ENCODE peak calls at places on chromosomes 12 and 14, in four cellular contexts. D, P, R and U are unnamed samples.

GRCh38 chr12:3520168-3520567 is 29.2 kb downstream of the PRMT8 start:
- DNase-seq in D (no peak), P (no peak), R (no peak), U (no peak)

GRCh38 chr12:31407562-31407961 is 81.6 kb upstream of the SINHCAF start:
- DNase-seq in D (no peak), P (no peak), R (peak), U (no peak)

GRCh38 chr14:85391892-85392291 is 138.1 kb upstream of the FLRT2 start:
- DNase-seq in D (no peak), P (no peak), R (no peak), U (no peak)

GRCh38 chr14:94906991-94907587 is 137.2 kb upstream of the GSC start:
- DNase-seq in D (no peak), P (no peak), R (peak), U (no peak)

GRCh38 chr12:107405436-107405835 is 280.2 kb upstream of the PWP1 start:
- DNase-seq in D (no peak), P (no peak), R (no peak), U (no peak)

GRCh38 chr14:94907626-94908261 is 137.8 kb upstream of the GSC start:
- DNase-seq in D (no peak), P (no peak), R (peak), U (no peak)

GRCh38 chr12:124047045-124047566 is 74.1 kb downstream of the ZNF664 start:
- DNase-seq in D (no peak), P (no peak), R (no peak), U (no peak)

GRCh38 chr12:50564948-50565297 is 60.1 kb downstream of the DIP2B start:
- DNase-seq in D (no peak), P (no peak), R (no peak), U (no peak)

GRCh38 chr12:76085159-76085868 is 829 bp upstream of the NAP1L1 start:
- DNase-seq in D (no peak), P (peak), R (no peak), U (no peak)

GRCh38 chr14:100824156-100824555 is 1.8 kb upstream of the MEG3 start:
- DNase-seq in D (no peak), P (no peak), R (no peak), U (no peak)

GRCh38 chr14:101109347-101109638 is 205.8 kb upstream of the RTL1 start:
- DNase-seq in D (no peak), P (no peak), R (no peak), U (no peak)

GRCh38 chr14:80705241-80705980 is 236.1 kb downstream of the CEP128 start:
- DNase-seq in D (no peak), P (no peak), R (no peak), U (no peak)

GRCh38 chr14:43898709-43899108 is 608.4 kb downstream of the FSCB start:
- DNase-seq in D (no peak), P (no peak), R (no peak), U (no peak)

GRCh38 chr14:100896369-100897060 is 7.0 kb downstream of the RTL1 start:
- DNase-seq in D (no peak), P (no peak), R (peak), U (no peak)

GRCh38 chr14:91317381-91318313 is 73.1 kb upstream of the GPR68 start:
- DNase-seq in D (peak), P (peak), R (peak), U (no peak)

GRCh38 chr12:93727195-93727811 is 50.1 kb downstream of the CRADD start:
- DNase-seq in D (no peak), P (no peak), R (no peak), U (no peak)

GRCh38 chr12:106973545-106973944 is 13.4 kb downstream of the MTERF2 start:
- DNase-seq in D (no peak), P (no peak), R (no peak), U (no peak)

GRCh38 chr12:50764861-50765324 is 992 bp downstream of the ATF1 start:
- DNase-seq in D (no peak), P (peak), R (peak), U (peak)

GRCh38 chr14:97432586-97432985 is 635.4 kb downstream of the VRK1 start:
- DNase-seq in D (no peak), P (no peak), R (no peak), U (no peak)

GRCh38 chr12:68364893-68365725 is 32.9 kb upstream of the MDM1 start:
- DNase-seq in D (peak), P (peak), R (peak), U (peak)
- TF ChIP-seq POLR2A in D (peak), P (peak), R (no peak), U (peak)

GRCh38 chr12:6047249-6048227 is 76.9 kb downstream of the VWF start:
- DNase-seq in D (no peak), P (no peak), R (no peak), U (no peak)
- TF ChIP-seq POLR2A in D (no peak), P (no peak), R (no peak), U (no peak)

GRCh38 chr14:32588448-32589320 is 259.6 kb downstream of the AKAP6 start:
- DNase-seq in D (peak), P (peak), R (no peak), U (no peak)
- TF ChIP-seq POLR2A in D (no peak), P (no peak), R (no peak), U (no peak)

GRCh38 chr12:48999371-49000131 is at the start of gene DDN:
- DNase-seq in D (peak), P (peak), R (peak), U (no peak)
- TF ChIP-seq POLR2A in D (no peak), P (peak), R (no peak), U (no peak)